ENCODE peak calls at places on chromosomes 1 and 21, in seven cellular contexts. One of them, this sample, is unnamed.

GRCh38 chr1:77831976-77832695 is 52.7 kb downstream of the MIGA1 start:
- ATAC-seq in memory B cell: no peak
- ATAC-seq in activated T-cell treated with anti-CD3 and anti-CD28 coated beads, Interleukin-2, amount 50 U/mL, for 72 hours: no peak
- ATAC-seq in naive thymus-derived CD8-positive, alpha-beta T cell: no peak
- ATAC-seq in heart right ventricle: peak
- ATAC-seq in sciatic nerve: peak
- ATAC-seq in left cardiac atrium: peak
- ATAC-seq in this sample: peak

GRCh38 chr1:63773496-63773814 is 362 bp upstream of the ROR1 start:
- ATAC-seq in memory B cell: peak
- ATAC-seq in activated T-cell treated with anti-CD3 and anti-CD28 coated beads, Interleukin-2, amount 50 U/mL, for 72 hours: peak
- ATAC-seq in naive thymus-derived CD8-positive, alpha-beta T cell: peak
- ATAC-seq in heart right ventricle: no peak
- ATAC-seq in sciatic nerve: no peak
- ATAC-seq in left cardiac atrium: no peak
- ATAC-seq in this sample: peak

GRCh38 chr1:12502300-12503109 is 115.5 kb downstream of the DHRS3 start:
- ATAC-seq in memory B cell: no peak
- ATAC-seq in activated T-cell treated with anti-CD3 and anti-CD28 coated beads, Interleukin-2, amount 50 U/mL, for 72 hours: peak
- ATAC-seq in naive thymus-derived CD8-positive, alpha-beta T cell: no peak
- ATAC-seq in heart right ventricle: no peak
- ATAC-seq in sciatic nerve: no peak
- ATAC-seq in left cardiac atrium: no peak
- ATAC-seq in this sample: no peak

GRCh38 chr1:234920136-234920842 is 208.3 kb downstream of the TOMM20 start:
- ATAC-seq in memory B cell: no peak
- ATAC-seq in activated T-cell treated with anti-CD3 and anti-CD28 coated beads, Interleukin-2, amount 50 U/mL, for 72 hours: no peak
- ATAC-seq in naive thymus-derived CD8-positive, alpha-beta T cell: no peak
- ATAC-seq in heart right ventricle: no peak
- ATAC-seq in sciatic nerve: no peak
- ATAC-seq in left cardiac atrium: no peak
- ATAC-seq in this sample: no peak

GRCh38 chr1:85451236-85451830 is 13.6 kb downstream of the DDAH1 start:
- ATAC-seq in memory B cell: no peak
- ATAC-seq in activated T-cell treated with anti-CD3 and anti-CD28 coated beads, Interleukin-2, amount 50 U/mL, for 72 hours: no peak
- ATAC-seq in naive thymus-derived CD8-positive, alpha-beta T cell: no peak
- ATAC-seq in heart right ventricle: no peak
- ATAC-seq in sciatic nerve: no peak
- ATAC-seq in left cardiac atrium: no peak
- ATAC-seq in this sample: no peak

GRCh38 chr1:62523860-62524259 is 73.5 kb upstream of the ANGPTL3 start:
- ATAC-seq in memory B cell: no peak
- ATAC-seq in activated T-cell treated with anti-CD3 and anti-CD28 coated beads, Interleukin-2, amount 50 U/mL, for 72 hours: no peak
- ATAC-seq in naive thymus-derived CD8-positive, alpha-beta T cell: no peak
- ATAC-seq in heart right ventricle: no peak
- ATAC-seq in sciatic nerve: no peak
- ATAC-seq in left cardiac atrium: no peak
- ATAC-seq in this sample: no peak

GRCh38 chr1:234497589-234497988 is 18.6 kb upstream of the TARBP1 start:
- ATAC-seq in memory B cell: no peak
- ATAC-seq in activated T-cell treated with anti-CD3 and anti-CD28 coated beads, Interleukin-2, amount 50 U/mL, for 72 hours: no peak
- ATAC-seq in naive thymus-derived CD8-positive, alpha-beta T cell: no peak
- ATAC-seq in heart right ventricle: no peak
- ATAC-seq in sciatic nerve: no peak
- ATAC-seq in left cardiac atrium: no peak
- ATAC-seq in this sample: no peak

GRCh38 chr1:230382060-230382491 is 44.1 kb downstream of the PGBD5 start:
- ATAC-seq in memory B cell: no peak
- ATAC-seq in activated T-cell treated with anti-CD3 and anti-CD28 coated beads, Interleukin-2, amount 50 U/mL, for 72 hours: no peak
- ATAC-seq in naive thymus-derived CD8-positive, alpha-beta T cell: no peak
- ATAC-seq in heart right ventricle: peak
- ATAC-seq in sciatic nerve: no peak
- ATAC-seq in left cardiac atrium: peak
- ATAC-seq in this sample: no peak

GRCh38 chr1:47587891-47588582 is 150.2 kb downstream of the FOXD2 start:
- ATAC-seq in memory B cell: no peak
- ATAC-seq in activated T-cell treated with anti-CD3 and anti-CD28 coated beads, Interleukin-2, amount 50 U/mL, for 72 hours: no peak
- ATAC-seq in naive thymus-derived CD8-positive, alpha-beta T cell: no peak
- ATAC-seq in heart right ventricle: peak
- ATAC-seq in sciatic nerve: peak
- ATAC-seq in left cardiac atrium: peak
- ATAC-seq in this sample: no peak

GRCh38 chr1:172531846-172532699 is 877 bp upstream of the SUCO start:
- ATAC-seq in memory B cell: peak
- ATAC-seq in activated T-cell treated with anti-CD3 and anti-CD28 coated beads, Interleukin-2, amount 50 U/mL, for 72 hours: peak
- ATAC-seq in naive thymus-derived CD8-positive, alpha-beta T cell: peak
- ATAC-seq in heart right ventricle: peak
- ATAC-seq in sciatic nerve: peak
- ATAC-seq in left cardiac atrium: peak
- ATAC-seq in this sample: peak

GRCh38 chr1:208557695-208558094 is 313.5 kb upstream of the PLXNA2 start:
- ATAC-seq in memory B cell: no peak
- ATAC-seq in activated T-cell treated with anti-CD3 and anti-CD28 coated beads, Interleukin-2, amount 50 U/mL, for 72 hours: no peak
- ATAC-seq in naive thymus-derived CD8-positive, alpha-beta T cell: no peak
- ATAC-seq in heart right ventricle: no peak
- ATAC-seq in sciatic nerve: no peak
- ATAC-seq in left cardiac atrium: no peak
- ATAC-seq in this sample: peak

GRCh38 chr1:220371324-220371723 is 99.1 kb upstream of the RAB3GAP2 start:
- ATAC-seq in memory B cell: no peak
- ATAC-seq in activated T-cell treated with anti-CD3 and anti-CD28 coated beads, Interleukin-2, amount 50 U/mL, for 72 hours: no peak
- ATAC-seq in naive thymus-derived CD8-positive, alpha-beta T cell: no peak
- ATAC-seq in heart right ventricle: no peak
- ATAC-seq in sciatic nerve: no peak
- ATAC-seq in left cardiac atrium: no peak
- ATAC-seq in this sample: no peak

GRCh38 chr21:29827647-29828046 is 112.1 kb downstream of the GRIK1 start:
- ATAC-seq in memory B cell: no peak
- ATAC-seq in activated T-cell treated with anti-CD3 and anti-CD28 coated beads, Interleukin-2, amount 50 U/mL, for 72 hours: no peak
- ATAC-seq in naive thymus-derived CD8-positive, alpha-beta T cell: no peak
- ATAC-seq in heart right ventricle: no peak
- ATAC-seq in sciatic nerve: no peak
- ATAC-seq in left cardiac atrium: no peak
- ATAC-seq in this sample: no peak

GRCh38 chr1:35287807-35288640 is 19.5 kb downstream of the ZMYM4 start:
- ATAC-seq in memory B cell: no peak
- ATAC-seq in activated T-cell treated with anti-CD3 and anti-CD28 coated beads, Interleukin-2, amount 50 U/mL, for 72 hours: peak
- ATAC-seq in naive thymus-derived CD8-positive, alpha-beta T cell: no peak
- ATAC-seq in heart right ventricle: peak
- ATAC-seq in sciatic nerve: no peak
- ATAC-seq in left cardiac atrium: peak
- ATAC-seq in this sample: peak

GRCh38 chr21:15754640-15755039 is 24.9 kb downstream of the USP25 start:
- ATAC-seq in memory B cell: no peak
- ATAC-seq in activated T-cell treated with anti-CD3 and anti-CD28 coated beads, Interleukin-2, amount 50 U/mL, for 72 hours: no peak
- ATAC-seq in naive thymus-derived CD8-positive, alpha-beta T cell: no peak
- ATAC-seq in heart right ventricle: no peak
- ATAC-seq in sciatic nerve: no peak
- ATAC-seq in left cardiac atrium: peak
- ATAC-seq in this sample: no peak

GRCh38 chr1:191388283-191388682 is 770.0 kb upstream of the RGS18 start:
- ATAC-seq in memory B cell: no peak
- ATAC-seq in activated T-cell treated with anti-CD3 and anti-CD28 coated beads, Interleukin-2, amount 50 U/mL, for 72 hours: no peak
- ATAC-seq in naive thymus-derived CD8-positive, alpha-beta T cell: no peak
- ATAC-seq in heart right ventricle: no peak
- ATAC-seq in sciatic nerve: no peak
- ATAC-seq in left cardiac atrium: no peak
- ATAC-seq in this sample: no peak

GRCh38 chr1:12159826-12160225 is 7.0 kb upstream of the TNFRSF1B start:
- ATAC-seq in memory B cell: peak
- ATAC-seq in activated T-cell treated with anti-CD3 and anti-CD28 coated beads, Interleukin-2, amount 50 U/mL, for 72 hours: no peak
- ATAC-seq in naive thymus-derived CD8-positive, alpha-beta T cell: peak
- ATAC-seq in heart right ventricle: no peak
- ATAC-seq in sciatic nerve: no peak
- ATAC-seq in left cardiac atrium: no peak
- ATAC-seq in this sample: no peak

GRCh38 chr1:119146466-119146865 is 6.0 kb upstream of the WARS2 start:
- ATAC-seq in memory B cell: no peak
- ATAC-seq in activated T-cell treated with anti-CD3 and anti-CD28 coated beads, Interleukin-2, amount 50 U/mL, for 72 hours: no peak
- ATAC-seq in naive thymus-derived CD8-positive, alpha-beta T cell: no peak
- ATAC-seq in heart right ventricle: no peak
- ATAC-seq in sciatic nerve: no peak
- ATAC-seq in left cardiac atrium: no peak
- ATAC-seq in this sample: no peak

GRCh38 chr1:89822109-89822962 is 1.5 kb downstream of the LRRC8D start:
- ATAC-seq in memory B cell: no peak
- ATAC-seq in activated T-cell treated with anti-CD3 and anti-CD28 coated beads, Interleukin-2, amount 50 U/mL, for 72 hours: no peak
- ATAC-seq in naive thymus-derived CD8-positive, alpha-beta T cell: no peak
- ATAC-seq in heart right ventricle: no peak
- ATAC-seq in sciatic nerve: no peak
- ATAC-seq in left cardiac atrium: no peak
- ATAC-seq in this sample: no peak

GRCh38 chr1:99445486-99445885 is 181.2 kb downstream of the PLPPR4 start:
- ATAC-seq in memory B cell: no peak
- ATAC-seq in activated T-cell treated with anti-CD3 and anti-CD28 coated beads, Interleukin-2, amount 50 U/mL, for 72 hours: no peak
- ATAC-seq in naive thymus-derived CD8-positive, alpha-beta T cell: no peak
- ATAC-seq in heart right ventricle: peak
- ATAC-seq in sciatic nerve: no peak
- ATAC-seq in left cardiac atrium: no peak
- ATAC-seq in this sample: peak

GRCh38 chr21:37936010-37936785 is 19.9 kb upstream of the KCNJ6 start:
- ATAC-seq in memory B cell: no peak
- ATAC-seq in activated T-cell treated with anti-CD3 and anti-CD28 coated beads, Interleukin-2, amount 50 U/mL, for 72 hours: no peak
- ATAC-seq in naive thymus-derived CD8-positive, alpha-beta T cell: no peak
- ATAC-seq in heart right ventricle: no peak
- ATAC-seq in sciatic nerve: no peak
- ATAC-seq in left cardiac atrium: no peak
- ATAC-seq in this sample: no peak

GRCh38 chr1:24727490-24728214 is 17.6 kb upstream of the CLIC4 start:
- ATAC-seq in memory B cell: peak
- ATAC-seq in activated T-cell treated with anti-CD3 and anti-CD28 coated beads, Interleukin-2, amount 50 U/mL, for 72 hours: peak
- ATAC-seq in naive thymus-derived CD8-positive, alpha-beta T cell: no peak
- ATAC-seq in heart right ventricle: peak
- ATAC-seq in sciatic nerve: peak
- ATAC-seq in left cardiac atrium: peak
- ATAC-seq in this sample: peak

GRCh38 chr21:38668067-38668466 is 137.7 kb upstream of the ETS2 start:
- ATAC-seq in memory B cell: no peak
- ATAC-seq in activated T-cell treated with anti-CD3 and anti-CD28 coated beads, Interleukin-2, amount 50 U/mL, for 72 hours: no peak
- ATAC-seq in naive thymus-derived CD8-positive, alpha-beta T cell: no peak
- ATAC-seq in heart right ventricle: no peak
- ATAC-seq in sciatic nerve: no peak
- ATAC-seq in left cardiac atrium: no peak
- ATAC-seq in this sample: peak

GRCh38 chr1:91997607-91998195 is 32.1 kb upstream of the EPHX4 start:
- ATAC-seq in memory B cell: no peak
- ATAC-seq in activated T-cell treated with anti-CD3 and anti-CD28 coated beads, Interleukin-2, amount 50 U/mL, for 72 hours: no peak
- ATAC-seq in naive thymus-derived CD8-positive, alpha-beta T cell: no peak
- ATAC-seq in heart right ventricle: no peak
- ATAC-seq in sciatic nerve: no peak
- ATAC-seq in left cardiac atrium: no peak
- ATAC-seq in this sample: peak

GRCh38 chr1:200075938-200076546 is 48.5 kb downstream of the NR5A2 start:
- ATAC-seq in memory B cell: no peak
- ATAC-seq in activated T-cell treated with anti-CD3 and anti-CD28 coated beads, Interleukin-2, amount 50 U/mL, for 72 hours: no peak
- ATAC-seq in naive thymus-derived CD8-positive, alpha-beta T cell: no peak
- ATAC-seq in heart right ventricle: peak
- ATAC-seq in sciatic nerve: peak
- ATAC-seq in left cardiac atrium: peak
- ATAC-seq in this sample: peak

GRCh38 chr1:231241751-231242150 is 739 bp downstream of the GNPAT start:
- ATAC-seq in memory B cell: no peak
- ATAC-seq in activated T-cell treated with anti-CD3 and anti-CD28 coated beads, Interleukin-2, amount 50 U/mL, for 72 hours: peak
- ATAC-seq in naive thymus-derived CD8-positive, alpha-beta T cell: peak
- ATAC-seq in heart right ventricle: peak
- ATAC-seq in sciatic nerve: peak
- ATAC-seq in left cardiac atrium: peak
- ATAC-seq in this sample: peak

GRCh38 chr1:60425528-60425927 is 352.0 kb upstream of the C1orf87 start:
- ATAC-seq in memory B cell: no peak
- ATAC-seq in activated T-cell treated with anti-CD3 and anti-CD28 coated beads, Interleukin-2, amount 50 U/mL, for 72 hours: no peak
- ATAC-seq in naive thymus-derived CD8-positive, alpha-beta T cell: no peak
- ATAC-seq in heart right ventricle: no peak
- ATAC-seq in sciatic nerve: no peak
- ATAC-seq in left cardiac atrium: no peak
- ATAC-seq in this sample: peak

GRCh38 chr1:89518116-89518780 is 6.4 kb upstream of the LRRC8B start:
- ATAC-seq in memory B cell: no peak
- ATAC-seq in activated T-cell treated with anti-CD3 and anti-CD28 coated beads, Interleukin-2, amount 50 U/mL, for 72 hours: no peak
- ATAC-seq in naive thymus-derived CD8-positive, alpha-beta T cell: no peak
- ATAC-seq in heart right ventricle: peak
- ATAC-seq in sciatic nerve: peak
- ATAC-seq in left cardiac atrium: peak
- ATAC-seq in this sample: peak

GRCh38 chr1:180778782-180779398 is 133.8 kb upstream of the KIAA1614 start:
- ATAC-seq in memory B cell: no peak
- ATAC-seq in activated T-cell treated with anti-CD3 and anti-CD28 coated beads, Interleukin-2, amount 50 U/mL, for 72 hours: no peak
- ATAC-seq in naive thymus-derived CD8-positive, alpha-beta T cell: no peak
- ATAC-seq in heart right ventricle: no peak
- ATAC-seq in sciatic nerve: no peak
- ATAC-seq in left cardiac atrium: no peak
- ATAC-seq in this sample: peak

GRCh38 chr1:67710417-67710816 is 25.4 kb downstream of the GADD45A start:
- ATAC-seq in memory B cell: no peak
- ATAC-seq in activated T-cell treated with anti-CD3 and anti-CD28 coated beads, Interleukin-2, amount 50 U/mL, for 72 hours: no peak
- ATAC-seq in naive thymus-derived CD8-positive, alpha-beta T cell: no peak
- ATAC-seq in heart right ventricle: peak
- ATAC-seq in sciatic nerve: no peak
- ATAC-seq in left cardiac atrium: peak
- ATAC-seq in this sample: peak

GRCh38 chr1:73644198-73644597 is 553.8 kb downstream of the LRRIQ3 start:
- ATAC-seq in memory B cell: no peak
- ATAC-seq in activated T-cell treated with anti-CD3 and anti-CD28 coated beads, Interleukin-2, amount 50 U/mL, for 72 hours: no peak
- ATAC-seq in naive thymus-derived CD8-positive, alpha-beta T cell: no peak
- ATAC-seq in heart right ventricle: no peak
- ATAC-seq in sciatic nerve: no peak
- ATAC-seq in left cardiac atrium: no peak
- ATAC-seq in this sample: no peak

GRCh38 chr1:61011514-61012263 is 70.7 kb upstream of the NFIA start:
- ATAC-seq in memory B cell: no peak
- ATAC-seq in activated T-cell treated with anti-CD3 and anti-CD28 coated beads, Interleukin-2, amount 50 U/mL, for 72 hours: no peak
- ATAC-seq in naive thymus-derived CD8-positive, alpha-beta T cell: no peak
- ATAC-seq in heart right ventricle: no peak
- ATAC-seq in sciatic nerve: no peak
- ATAC-seq in left cardiac atrium: no peak
- ATAC-seq in this sample: no peak

GRCh38 chr1:89271616-89272015 is 1.0 kb downstream of the GBP5 start:
- ATAC-seq in memory B cell: no peak
- ATAC-seq in activated T-cell treated with anti-CD3 and anti-CD28 coated beads, Interleukin-2, amount 50 U/mL, for 72 hours: no peak
- ATAC-seq in naive thymus-derived CD8-positive, alpha-beta T cell: no peak
- ATAC-seq in heart right ventricle: no peak
- ATAC-seq in sciatic nerve: no peak
- ATAC-seq in left cardiac atrium: peak
- ATAC-seq in this sample: peak

GRCh38 chr1:21670956-21671902 is 2.1 kb upstream of the RAP1GAP start:
- ATAC-seq in memory B cell: no peak
- ATAC-seq in activated T-cell treated with anti-CD3 and anti-CD28 coated beads, Interleukin-2, amount 50 U/mL, for 72 hours: no peak
- ATAC-seq in naive thymus-derived CD8-positive, alpha-beta T cell: no peak
- ATAC-seq in heart right ventricle: no peak
- ATAC-seq in sciatic nerve: no peak
- ATAC-seq in left cardiac atrium: no peak
- ATAC-seq in this sample: no peak

GRCh38 chr21:46472246-46472645 is 13.6 kb downstream of the DIP2A start:
- ATAC-seq in memory B cell: peak
- ATAC-seq in activated T-cell treated with anti-CD3 and anti-CD28 coated beads, Interleukin-2, amount 50 U/mL, for 72 hours: no peak
- ATAC-seq in naive thymus-derived CD8-positive, alpha-beta T cell: peak
- ATAC-seq in heart right ventricle: peak
- ATAC-seq in sciatic nerve: peak
- ATAC-seq in left cardiac atrium: peak
- ATAC-seq in this sample: no peak